ENCODE peak calls at places on chromosome 1, in seven cellular contexts. M is neuronal stem cell, Z is H1, T is mesendoderm, B is IMR-90, Q is trophoblast cell, U is mesenchymal stem cell. K is an unnamed sample.

GRCh38 chr1:224192082-224192786 is 9.2 kb downstream of the DEGS1 start:
- DNase-seq in U (no peak), B (no peak), T (no peak), M (no peak), Q (no peak), Z (no peak), K (no peak)

GRCh38 chr1:200972985-200973742 is 50.4 kb downstream of the KIF21B start:
- DNase-seq in T (no peak), B (no peak), Z (no peak), U (no peak), M (no peak), Q (peak; percentile 21), K (no peak)

GRCh38 chr1:119935373-119935772 is 39.1 kb upstream of the ADAM30 start:
- DNase-seq in B (no peak), T (no peak), Z (no peak), M (no peak), Q (no peak), U (no peak), K (no peak)

GRCh38 chr1:17094664-17095063 is 24.6 kb downstream of the PADI2 start:
- DNase-seq in U (peak; percentile 19), M (no peak), B (peak; percentile 34), Z (no peak), T (no peak), Q (no peak), K (no peak)

GRCh38 chr1:46770541-46770940 is 28.3 kb upstream of the CYP4B1 start:
- DNase-seq in Q (no peak), Z (no peak), U (no peak), M (no peak), T (peak; percentile 58), B (no peak), K (no peak)

GRCh38 chr1:199041173-199041914 is 402.5 kb downstream of the PTPRC start:
- DNase-seq in Z (no peak), M (no peak), B (no peak), Q (no peak), U (peak; percentile 11), T (peak; percentile 30), K (no peak)

GRCh38 chr1:115648717-115649691 is 7.2 kb downstream of the VANGL1 start:
- DNase-seq in B (no peak), T (peak; percentile 89), M (no peak), Q (no peak), U (peak; percentile 24), Z (no peak), K (peak; percentile 37)

GRCh38 chr1:53704304-53704703 is 34.7 kb downstream of the GLIS1 start:
- DNase-seq in M (no peak), U (no peak), T (no peak), B (no peak), Z (no peak), Q (no peak), K (no peak)

GRCh38 chr1:152967201-152967600 is 3.2 kb upstream of the SPRR4 start:
- DNase-seq in T (no peak), Q (no peak), M (no peak), B (no peak), Z (no peak), U (no peak), K (no peak)

GRCh38 chr1:149986486-149987296 is 23.8 kb downstream of the OTUD7B start:
- DNase-seq in B (peak; percentile 89), T (peak; percentile 67), Q (peak; percentile 63), U (peak; percentile 90), Z (no peak), M (no peak), K (no peak)

GRCh38 chr1:119626841-119627240 is 21.2 kb downstream of the ZNF697 start:
- DNase-seq in T (no peak), Z (no peak), M (no peak), U (no peak), B (peak; percentile 68), Q (no peak), K (no peak)

DNA sequence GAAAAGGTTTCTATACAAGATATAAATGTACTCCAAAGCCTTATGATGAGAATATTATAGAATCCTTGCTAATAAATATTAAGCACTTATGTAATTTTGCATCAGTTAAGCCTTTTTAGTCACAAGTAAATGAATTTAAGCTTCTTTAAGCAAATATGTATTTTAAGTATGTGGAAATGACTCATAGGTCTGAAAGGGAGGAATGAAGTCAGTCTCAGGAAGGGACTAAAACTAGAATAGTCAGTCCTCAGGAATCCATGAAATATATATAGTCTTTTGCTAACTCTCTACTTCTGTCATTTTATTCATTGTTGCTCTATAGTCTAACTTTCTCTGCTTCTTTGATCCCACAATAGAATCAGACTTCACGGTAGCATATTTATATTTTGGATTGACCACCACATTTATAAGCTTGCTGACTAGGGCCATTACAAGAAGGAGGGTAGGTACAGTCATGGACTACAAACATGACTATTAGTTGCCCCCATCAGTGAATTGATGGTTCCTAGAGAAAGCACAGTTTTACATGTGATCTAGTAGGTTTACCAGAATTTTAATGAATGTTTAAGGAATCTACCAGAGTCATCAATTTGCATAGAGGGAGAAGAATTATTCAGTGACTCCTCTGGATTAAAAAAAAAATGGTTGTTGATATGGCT is 20.2 kb upstream of the RABGGTB start:
- DNase-seq in M (no peak), U (peak; percentile 73), B (peak; percentile 89), T (peak; percentile 37), Q (peak; percentile 75), Z (no peak), K (no peak)
- H3K23ac ChIP-seq in M (no peak overlapping the region), U (no peak overlapping the region), B (peak overlapping the region; percentile 94), T (no peak overlapping the region), Q (no peak overlapping the region), Z (no peak overlapping the region), K (no peak overlapping the region)

GRCh38 chr1:8651236-8651890 is 166.1 kb downstream of the RERE start:
- DNase-seq in M (no peak), Q (no peak), U (no peak), T (no peak), B (no peak), Z (no peak), K (no peak)

GRCh38 chr1:8649027-8649426 is 168.4 kb downstream of the RERE start:
- DNase-seq in T (no peak), Q (no peak), M (no peak), U (no peak), B (no peak), Z (no peak), K (no peak)

GRCh38 chr1:8652607-8653046 is 164.8 kb downstream of the RERE start:
- DNase-seq in Z (no peak), Q (no peak), M (no peak), T (no peak), B (no peak), U (peak; percentile 37), K (no peak)

GRCh38 chr1:8651962-8652361 is 165.5 kb downstream of the RERE start:
- DNase-seq in M (no peak), B (no peak), T (no peak), Z (no peak), Q (no peak), U (peak; percentile 26), K (no peak)

GRCh38 chr1:8649875-8650274 is 167.6 kb downstream of the RERE start:
- DNase-seq in U (no peak), T (no peak), B (no peak), Z (no peak), M (no peak), Q (no peak), K (no peak)
- H3K4me1 ChIP-seq in U (peaks cover 9% of the 10 kb centered on the region), T (no peaks in the 10 kb centered on the region), B (peaks cover 17% of the 10 kb centered on the region), Z (no peaks in the 10 kb centered on the region), M (peaks cover 7% of the 10 kb centered on the region), Q (no peaks in the 10 kb centered on the region), K (no peaks in the 10 kb centered on the region)

GRCh38 chr1:226951286-226952120 is 11.4 kb downstream of the COQ8A start:
- DNase-seq in M (no peak), T (no peak), Z (no peak), Q (no peak), U (no peak), B (no peak), K (no peak)

GRCh38 chr1:226954337-226954736 is 14.2 kb downstream of the COQ8A start:
- DNase-seq in B (no peak), T (no peak), M (no peak), Q (no peak), Z (no peak), U (no peak), K (no peak)

GRCh38 chr1:226952121-226952441 is 12.0 kb downstream of the COQ8A start:
- DNase-seq in Z (no peak), B (no peak), M (no peak), U (no peak), Q (no peak), T (no peak), K (no peak)

GRCh38 chr1:226954777-226955176 is 14.7 kb downstream of the COQ8A start:
- DNase-seq in Z (no peak), M (no peak), Q (no peak), T (no peak), U (no peak), B (no peak), K (no peak)

DNA sequence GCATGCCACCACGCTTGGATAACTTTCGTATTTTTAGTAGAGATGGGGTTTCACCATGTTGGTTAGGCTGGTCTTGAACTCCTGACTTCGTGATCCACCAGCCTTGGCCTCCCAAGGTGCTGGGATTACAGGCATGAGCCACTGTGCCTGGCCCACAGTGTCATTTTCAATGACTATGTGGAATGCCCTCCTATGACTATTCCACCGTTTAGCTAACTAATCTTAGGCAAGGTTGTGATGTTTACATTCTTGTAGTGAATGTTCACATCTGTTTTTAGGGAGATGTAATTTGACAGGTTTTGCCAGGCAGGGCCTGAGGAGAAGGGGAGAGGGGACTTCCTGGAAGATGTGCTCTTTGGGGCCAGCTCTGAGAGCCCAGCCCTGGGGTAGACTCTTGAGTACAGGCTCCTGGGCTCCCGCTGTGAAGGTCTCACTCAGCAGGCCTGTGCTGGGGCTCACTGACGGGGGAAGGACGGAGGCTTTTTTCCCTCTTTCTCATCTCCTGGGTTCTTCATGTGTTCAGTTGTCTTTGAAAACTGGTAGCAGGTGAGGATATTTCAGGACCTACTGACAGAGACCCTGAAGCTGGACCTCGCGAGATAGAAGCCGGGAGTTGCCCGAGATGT is 13.2 kb downstream of the COQ8A start:
- DNase-seq in U (peak; percentile 38), M (no peak), Z (no peak), B (peak; percentile 49), T (no peak), Q (no peak), K (no peak)
- H3K4ac ChIP-seq in U (no peak overlapping the region), M (no peak overlapping the region), Z (no peak overlapping the region), B (no peak overlapping the region), T (no peak overlapping the region), Q (no peak overlapping the region), K (no peak overlapping the region)

GRCh38 chr1:74247881-74248528 is 12.8 kb downstream of the TNNI3K start:
- DNase-seq in U (no peak), Q (no peak), T (no peak), B (no peak), M (no peak), Z (no peak), K (no peak)
- H3K23ac ChIP-seq in U (no peak overlapping the region), Q (no peak overlapping the region), T (no peak overlapping the region), B (no peak overlapping the region), M (no peak overlapping the region), Z (no peak overlapping the region), K (no peak overlapping the region)

DNA sequence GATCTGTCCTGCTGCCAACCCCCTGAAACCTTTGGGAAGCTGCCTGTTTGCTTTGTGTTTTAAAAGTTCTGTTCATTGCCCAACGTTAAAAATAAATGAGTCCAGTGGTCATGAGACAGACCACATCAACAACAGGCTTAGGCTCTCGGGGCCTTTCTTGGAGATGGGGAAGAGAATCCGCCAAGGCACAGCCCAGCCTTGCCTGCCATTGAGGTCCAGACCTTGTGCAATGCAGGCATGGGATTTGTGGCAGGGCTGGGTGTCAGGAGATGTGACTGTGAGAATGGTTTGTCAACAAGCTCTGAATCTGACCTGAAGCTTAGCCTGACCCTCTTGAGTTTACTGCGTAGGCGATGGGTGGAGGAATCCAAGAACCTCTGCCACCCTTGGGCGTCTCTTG is 4.2 kb downstream of the SPSB1 start:
- DNase-seq in Z (no peak), T (no peak), B (no peak), Q (no peak), U (no peak), M (no peak), K (no peak)
- H3K4me1 ChIP-seq in Z (peaks cover 8% of the 10 kb centered on the region), T (no peaks in the 10 kb centered on the region), B (peaks cover 27% of the 10 kb centered on the region), Q (peaks cover 56% of the 10 kb centered on the region), U (peaks cover 30% of the 10 kb centered on the region), M (peaks cover 4% of the 10 kb centered on the region), K (no peaks in the 10 kb centered on the region)

GRCh38 chr1:157135070-157135469 is 3.1 kb downstream of the ETV3 start:
- DNase-seq in M (no peak), U (no peak), B (no peak), Q (no peak), T (no peak), Z (no peak), K (no peak)
- H3K4ac ChIP-seq in M (no peak overlapping the region), U (no peak overlapping the region), B (no peak overlapping the region), Q (no peak overlapping the region), T (no peak overlapping the region), Z (no peak overlapping the region), K (no peak overlapping the region)

K was measured in H9.